ENCODE peak calls at places on chromosomes 5 and 9, in five cellular contexts. Q is right cardiac atrium, D is body of pancreas, G is T-helper 9 cell, T is foreskin fibroblast. F is an unnamed sample.

GRCh38 chr9:94554439-94555331 is at the start of gene PCAT7:
- DNase-seq in T (peak), Q (peak), G (no peak), D (peak), F (no peak)

GRCh38 chr9:134328841-134329575 is 2.8 kb downstream of the RXRA start:
- DNase-seq in G (no peak), T (peak), Q (peak), D (no peak), F (peak)

GRCh38 chr5:127615916-127616315 is 33.0 kb upstream of the CTXN3 start:
- DNase-seq in Q (no peak), D (no peak), T (peak), G (no peak), F (no peak)

GRCh38 chr9:137318976-137319375 is 16.9 kb upstream of the NRARP start:
- DNase-seq in D (peak), T (peak), G (no peak), Q (peak), F (peak)

GRCh38 chr5:62197697-62198096 is 108.3 kb upstream of the KIF2A start:
- DNase-seq in D (no peak), T (no peak), G (no peak), Q (no peak), F (no peak)

GRCh38 chr5:7606840-7607453 is 211.0 kb downstream of the ADCY2 start:
- DNase-seq in Q (no peak), T (no peak), D (no peak), G (no peak), F (no peak)

GRCh38 chr9:108751301-108751824 is 104.4 kb downstream of the ACTL7B start:
- DNase-seq in Q (no peak), T (peak), G (no peak), D (no peak), F (no peak)

GRCh38 chr9:32989651-32990050 is 11.8 kb downstream of the APTX start:
- DNase-seq in D (no peak), T (no peak), G (no peak), Q (no peak), F (no peak)

GRCh38 chr5:76363385-76364261 is 39.5 kb upstream of the IQGAP2 start:
- DNase-seq in Q (no peak), T (no peak), G (no peak), D (peak), F (no peak)

GRCh38 chr9:15115702-15116639 is 191.0 kb downstream of the TTC39B start:
- DNase-seq in G (no peak), D (no peak), T (peak), Q (no peak), F (no peak)

GRCh38 chr9:71746753-71747115 is 21.6 kb downstream of the CEMIP2 start:
- DNase-seq in Q (no peak), T (no peak), G (no peak), D (no peak), F (no peak)

GRCh38 chr5:35859101-35859661 is 2.5 kb downstream of the IL7R start:
- DNase-seq in G (no peak), T (peak), D (no peak), Q (no peak), F (no peak)

GRCh38 chr5:72138943-72139467 is 31.7 kb downstream of the MAP1B start:
- DNase-seq in T (peak), Q (no peak), D (no peak), G (no peak), F (no peak)

GRCh38 chr9:2281031-2281802 is 266.1 kb downstream of the SMARCA2 start:
- DNase-seq in D (no peak), G (no peak), Q (no peak), T (no peak), F (no peak)

GRCh38 chr9:112174965-112175795 is at the start of gene SUSD1:
- DNase-seq in Q (peak), D (peak), G (peak), T (peak), F (peak)

GRCh38 chr9:89154651-89155336 is 23.8 kb downstream of the SHC3 start:
- DNase-seq in Q (no peak), D (no peak), T (peak), G (no peak), F (no peak)

GRCh38 chr5:50962934-50963646 is 296.7 kb downstream of the PARP8 start:
- DNase-seq in Q (peak), D (peak), G (peak), T (peak), F (peak)

GRCh38 chr9:92986175-92987110 is 39.1 kb downstream of the FGD3 start:
- DNase-seq in T (peak), D (no peak), G (no peak), Q (no peak), F (no peak)

GRCh38 chr9:133254471-133254870 is 20.5 kb downstream of the ABO start:
- DNase-seq in D (no peak), T (no peak), Q (no peak), G (no peak), F (no peak)

GRCh38 chr5:127959152-127959764 is 124.3 kb upstream of the SLC12A2 start:
- DNase-seq in Q (peak), D (peak), T (peak), G (no peak), F (peak)

GRCh38 chr5:67358186-67358585 is 161.6 kb upstream of the CD180 start:
- DNase-seq in T (peak), D (no peak), Q (no peak), G (no peak), F (no peak)

GRCh38 chr9:130825051-130825651 is 9.9 kb upstream of the ABL1 start:
- DNase-seq in Q (no peak), D (no peak), T (peak), G (no peak), F (no peak)

GRCh38 chr9:95528908-95529502 is 12.2 kb upstream of the PTCH1 start:
- DNase-seq in D (no peak), G (no peak), T (no peak), Q (no peak), F (no peak)

GRCh38 chr9:8188720-8189407 is 389.3 kb upstream of the DMAC1 start:
- DNase-seq in G (no peak), T (peak), Q (no peak), D (no peak), F (no peak)

GRCh38 chr9:69499959-69500358 is 172.2 kb downstream of the APBA1 start:
- DNase-seq in D (no peak), G (no peak), T (no peak), Q (no peak), F (no peak)

F was measured in Right ventricle myocardium inferior.